ENCODE peak calls at places on chromosomes 6 and 20, in seven cellular contexts. I, J, L, B, V, H and D are unnamed samples.
A peak's percentile ranks its signal among the peaks of the same experiment; 100 is the strongest.

GRCh38 chr20:57736738-57737347 is 27.0 kb upstream of the PMEPA1 start:
- DNase-seq in I (no peak), J (no peak), L (no peak), B (no peak), V (no peak), H (no peak), D (no peak)

GRCh38 chr6:136095961-136096360 is 154.2 kb downstream of the MTFR2 start:
- DNase-seq in I (no peak), J (no peak), L (peak; percentile 77), B (peak; percentile 52), V (no peak), H (no peak), D (peak; percentile 52)

GRCh38 chr20:11302436-11302835 is 615.3 kb upstream of the BTBD3 start:
- DNase-seq in I (no peak), J (no peak), L (no peak), B (peak; percentile 80), V (no peak), H (no peak), D (no peak)

GRCh38 chr6:3549314-3549940 is 92.6 kb upstream of the SLC22A23 start:
- DNase-seq in I (no peak), J (peak; percentile 67), L (peak; percentile 55), B (peak; percentile 39), V (no peak), H (no peak), D (peak; percentile 27)

GRCh38 chr6:788058-788457 is 95.1 kb upstream of the EXOC2 start:
- DNase-seq in I (no peak), J (no peak), L (no peak), B (no peak), V (no peak), H (no peak), D (no peak)

GRCh38 chr20:50844430-50845100 is 49.7 kb downstream of the BCAS4 start:
- DNase-seq in I (no peak), J (no peak), L (peak; percentile 89), B (peak; percentile 54), V (no peak), H (no peak), D (peak; percentile 90)

GRCh38 chr6:140071115-140071514 is 696.7 kb upstream of the CITED2 start:
- DNase-seq in I (no peak), J (no peak), L (peak; percentile 75), B (peak; percentile 68), V (no peak), H (no peak), D (peak; percentile 73)

GRCh38 chr6:162785632-162786242 is 58.0 kb downstream of the PACRG start:
- DNase-seq in I (no peak), J (no peak), L (no peak), B (no peak), V (no peak), H (no peak), D (no peak)

GRCh38 chr20:38057351-38057972 is 23.9 kb downstream of the RPRD1B start:
- DNase-seq in I (peak; percentile 67), J (peak; percentile 70), L (peak; percentile 88), B (peak; percentile 83), V (peak; percentile 69), H (peak; percentile 49), D (peak; percentile 87)

GRCh38 chr6:6546318-6547110 is 42.0 kb upstream of the LY86 start:
- DNase-seq in I (peak; percentile 52), J (no peak), L (peak; percentile 19), B (no peak), V (peak; percentile 7), H (no peak), D (peak; percentile 4)

GRCh38 chr6:40359808-40360207 is 227.4 kb downstream of the LRFN2 start:
- DNase-seq in I (no peak), J (peak; percentile 3), L (no peak), B (no peak), V (no peak), H (no peak), D (no peak)

GRCh38 chr6:80771941-80772340 is 665.5 kb downstream of the BCKDHB start:
- DNase-seq in I (no peak), J (no peak), L (peak; percentile 4), B (peak; percentile 52), V (no peak), H (no peak), D (peak; percentile 14)

GRCh38 chr6:163965426-163966348 is 551.2 kb downstream of the QKI start:
- DNase-seq in I (no peak), J (peak; percentile 55), L (peak; percentile 84), B (no peak), V (no peak), H (no peak), D (peak; percentile 13)

GRCh38 chr6:123316733-123317323 is 319.9 kb downstream of the TRDN start:
- DNase-seq in I (no peak), J (peak; percentile 1), L (peak; percentile 28), B (peak; percentile 39), V (no peak), H (no peak), D (peak; percentile 21)

GRCh38 chr6:165963750-165964149 is 203.9 kb downstream of the TBXT start:
- DNase-seq in I (no peak), J (no peak), L (no peak), B (no peak), V (no peak), H (no peak), D (no peak)

GRCh38 chr6:115783402-115784061 is 277.2 kb downstream of the FRK start:
- DNase-seq in I (no peak), J (no peak), L (no peak), B (no peak), V (no peak), H (no peak), D (no peak)

GRCh38 chr6:4929319-4929718 is 74.5 kb downstream of the RPP40 start:
- DNase-seq in I (no peak), J (peak; percentile 15), L (no peak), B (no peak), V (no peak), H (no peak), D (no peak)

GRCh38 chr6:11851405-11851804 is 72.8 kb upstream of the ADTRP start:
- DNase-seq in I (no peak), J (no peak), L (no peak), B (peak; percentile 94), V (no peak), H (no peak), D (no peak)

GRCh38 chr6:77457720-77458349 is 5.5 kb downstream of the HTR1B start:
- DNase-seq in I (no peak), J (peak; percentile 56), L (peak; percentile 95), B (peak; percentile 93), V (no peak), H (no peak), D (peak; percentile 95)

GRCh38 chr6:33577106-33577535 is 3.0 kb downstream of the BAK1 start:
- DNase-seq in I (peak; percentile 73), J (no peak), L (peak; percentile 70), B (no peak), V (peak; percentile 19), H (no peak), D (peak; percentile 52)

GRCh38 chr6:80466981-80467380 is 360.5 kb downstream of the BCKDHB start:
- DNase-seq in I (no peak), J (no peak), L (no peak), B (no peak), V (no peak), H (no peak), D (no peak)

GRCh38 chr20:20207291-20207690 is 155.0 kb downstream of the CFAP61 start:
- DNase-seq in I (no peak), J (peak; percentile 35), L (no peak), B (no peak), V (no peak), H (no peak), D (no peak)

GRCh38 chr20:25020901-25021301 is 28.4 kb upstream of the APMAP start:
- DNase-seq in I (peak; percentile 24), J (no peak), L (no peak), B (no peak), V (no peak), H (no peak), D (no peak)

GRCh38 chr6:48388045-48388444 is 277.0 kb upstream of the PTCHD4 start:
- DNase-seq in I (no peak), J (no peak), L (no peak), B (no peak), V (no peak), H (no peak), D (no peak)

GRCh38 chr6:35539223-35539622 is 26.5 kb upstream of the TULP1 start:
- DNase-seq in I (no peak), J (no peak), L (no peak), B (no peak), V (no peak), H (no peak), D (no peak)

GRCh38 chr6:83708970-83709747 is at the start of gene SNAP91:
- DNase-seq in I (no peak), J (peak; percentile 84), L (peak; percentile 32), B (no peak), V (no peak), H (no peak), D (no peak)

GRCh38 chr20:22575087-22575721 is 9.2 kb downstream of the FOXA2 start:
- DNase-seq in I (no peak), J (peak; percentile 99), L (no peak), B (no peak), V (no peak), H (no peak), D (no peak)

GRCh38 chr6:168388641-168389633 is 52.0 kb upstream of the SMOC2 start:
- DNase-seq in I (no peak), J (peak; percentile 85), L (no peak), B (no peak), V (no peak), H (no peak), D (no peak)

GRCh38 chr6:112310439-112311154 is 36.5 kb upstream of the RFPL4B start:
- DNase-seq in I (no peak), J (no peak), L (no peak), B (no peak), V (no peak), H (no peak), D (no peak)